ENCODE peak calls at places on chromosome 20, in four cellular contexts. F is AG09319, B is hepatocyte, V is cardiac muscle cell. Y is an unnamed sample.
A peak's percentile ranks its signal among the peaks of the same experiment; 100 is the strongest.

GRCh38 chr20:49859807-49860206 is 47.2 kb downstream of the SLC9A8 start:
- DNase-seq in F (no peak), B (no peak), V (no peak), Y (peak; percentile 26)

GRCh38 chr20:59039233-59039632 is 3.4 kb downstream of the PRELID3B start:
- DNase-seq in B (no peak), F (no peak), V (no peak), Y (no peak)

GRCh38 chr20:57996936-57997629 is 231.4 kb downstream of the ANKRD60 start:
- DNase-seq in B (no peak), V (no peak), F (no peak), Y (peak; percentile 51)

GRCh38 chr20:21509597-21510331 is 4.1 kb downstream of the NKX2-2 start:
- DNase-seq in B (no peak), V (no peak), F (no peak), Y (no peak)

GRCh38 chr20:39886650-39887190 is 802.3 kb downstream of the MAFB start:
- DNase-seq in F (no peak), V (no peak), B (no peak), Y (no peak)

GRCh38 chr20:14724465-14724864 is 387.1 kb upstream of the FLRT3 start:
- DNase-seq in B (no peak), V (no peak), F (no peak), Y (no peak)

GRCh38 chr20:12083269-12083668 is 165.6 kb downstream of the BTBD3 start:
- DNase-seq in F (no peak), V (no peak), B (no peak), Y (no peak)

GRCh38 chr20:41686961-41687360 is 68.8 kb upstream of the CHD6 start:
- DNase-seq in F (no peak), V (no peak), B (no peak), Y (no peak)

GRCh38 chr20:61953789-61954125 is 111.9 kb downstream of the TAF4 start:
- DNase-seq in V (no peak), F (no peak), B (no peak), Y (no peak)

GRCh38 chr20:25316506-25317190 is 68.8 kb downstream of the PYGB start:
- DNase-seq in F (no peak), V (no peak), B (no peak), Y (no peak)

GRCh38 chr20:48832423-48832735 is 4.6 kb upstream of the PREX1 start:
- DNase-seq in F (no peak), B (no peak), V (no peak), Y (no peak)

GRCh38 chr20:57243480-57244220 is 22.8 kb downstream of the BMP7 start:
- DNase-seq in B (no peak), V (no peak), F (no peak), Y (peak; percentile 14)

GRCh38 chr20:56179051-56179450 is 69.5 kb upstream of the MC3R start:
- DNase-seq in F (no peak), V (no peak), B (no peak), Y (no peak)

GRCh38 chr20:24950836-24951525 is 1.9 kb downstream of the CST7 start:
- DNase-seq in B (no peak), V (no peak), F (no peak), Y (no peak)

GRCh38 chr20:47956261-47956995 is 171.1 kb upstream of the SULF2 start:
- DNase-seq in V (no peak), F (no peak), B (no peak), Y (no peak)

GRCh38 chr20:63682384-63683139 is 13.9 kb upstream of the TNFRSF6B start:
- DNase-seq in F (peak; percentile 91), B (peak; percentile 81), V (no peak), Y (peak; percentile 99)

GRCh38 chr20:11453430-11453829 is 464.3 kb upstream of the BTBD3 start:
- DNase-seq in F (no peak), V (no peak), B (no peak), Y (peak; percentile 72)

GRCh38 chr20:5153612-5154542 is 27.1 kb downstream of the CDS2 start:
- DNase-seq in B (no peak), F (no peak), V (no peak), Y (peak; percentile 34)

GRCh38 chr20:33826270-33826897 is 15.2 kb downstream of the CHMP4B start:
- DNase-seq in V (no peak), F (no peak), B (peak; percentile 61), Y (peak; percentile 5)

GRCh38 chr20:59923514-59923913 is 9.9 kb downstream of the SYCP2 start:
- DNase-seq in B (no peak), V (no peak), F (no peak), Y (no peak)

GRCh38 chr20:59047938-59048680 is 5.5 kb upstream of the PRELID3B start:
- DNase-seq in B (peak; percentile 85), V (no peak), F (no peak), Y (no peak)

GRCh38 chr20:23139524-23139923 is 53.4 kb upstream of the CD93 start:
- DNase-seq in B (no peak), F (no peak), V (no peak), Y (peak; percentile 92)

GRCh38 chr20:4016349-4017050 is 1.1 kb upstream of the RNF24 start:
- DNase-seq in V (no peak), F (no peak), B (no peak), Y (no peak)

GRCh38 chr20:4011226-4011975 is 4.0 kb downstream of the RNF24 start:
- DNase-seq in V (no peak), F (no peak), B (no peak), Y (no peak)

GRCh38 chr20:4013041-4013440 is 2.3 kb downstream of the RNF24 start:
- DNase-seq in V (no peak), B (no peak), F (no peak), Y (no peak)

GRCh38 chr20:4012631-4013030 is 2.7 kb downstream of the RNF24 start:
- DNase-seq in V (no peak), F (peak; percentile 81), B (no peak), Y (peak; percentile 40)

DNA sequence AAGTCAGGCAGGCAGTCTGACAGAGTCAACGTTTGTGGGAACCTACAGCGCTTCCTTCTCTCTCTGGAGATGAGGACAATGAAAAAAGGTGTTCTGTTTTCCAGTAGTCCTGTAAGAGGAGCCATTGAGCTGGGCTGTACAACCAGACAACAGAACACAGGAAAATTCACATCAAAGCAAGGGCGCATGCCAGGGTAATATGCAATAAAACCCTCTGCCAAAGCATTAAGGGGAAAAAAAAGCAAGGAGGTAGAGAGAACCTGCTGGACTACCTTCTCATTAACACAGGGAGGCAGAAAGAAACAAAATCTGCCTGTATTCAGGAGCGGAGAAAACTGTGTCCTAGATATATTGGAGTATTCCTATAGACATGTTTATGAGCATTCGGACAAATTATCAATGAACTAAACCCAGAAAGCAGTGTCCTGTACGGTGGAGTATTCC is 1.3 kb downstream of the RNF24 start:
- DNase-seq in F (peak; percentile 59), B (peak; percentile 82), V (peak; percentile 64), Y (peak; percentile 89)
- TF ChIP-seq CTCF in F (peak; percentile 74), B (peak; percentile 65), V (peak; percentile 71), Y (peak; percentile 79)

GRCh38 chr20:43750774-43751166 is 24.0 kb upstream of the GTSF1L start:
- DNase-seq in B (no peak), V (no peak), F (no peak), Y (no peak)
- TF ChIP-seq CTCF in B (no peak), V (no peak), F (no peak), Y (no peak)

DNA sequence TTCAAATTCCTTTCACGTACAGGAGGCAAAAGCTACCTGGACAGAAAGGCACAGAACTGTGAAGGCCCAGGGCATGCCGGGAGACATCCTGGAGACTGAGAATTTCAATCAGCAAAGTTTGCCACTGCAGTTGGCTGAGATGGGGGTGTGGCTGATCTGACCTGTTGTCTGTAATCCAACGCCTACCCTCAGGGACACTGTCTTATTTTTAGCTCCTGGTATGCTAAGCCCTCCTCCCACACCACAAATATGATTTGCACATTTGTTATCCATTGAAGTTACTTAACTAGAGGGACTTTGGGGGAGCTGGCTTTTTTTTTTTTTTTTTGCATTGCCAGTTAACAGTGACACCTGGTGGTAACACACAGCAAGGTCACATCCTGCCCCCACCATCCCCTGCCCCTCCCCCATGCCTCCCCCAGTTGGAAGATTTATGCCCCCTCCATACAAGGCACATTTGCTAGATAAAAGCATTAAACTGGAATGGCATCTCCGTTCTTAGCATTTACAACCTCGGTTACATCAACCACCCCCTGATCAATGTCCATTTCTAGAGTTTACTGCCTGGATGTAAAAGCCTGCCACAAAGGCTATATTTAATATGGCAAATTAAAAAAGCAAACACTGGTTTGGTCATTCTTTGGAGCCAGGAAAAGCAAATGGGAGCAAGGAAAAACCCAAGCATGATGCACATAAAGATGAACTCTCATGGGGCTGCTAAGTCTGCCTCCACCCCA is 40.3 kb downstream of the TTI1 start:
- DNase-seq in F (peak; percentile 90), B (peak; percentile 69), V (peak; percentile 92), Y (peak; percentile 86)
- TF ChIP-seq CTCF in F (peak; percentile 49), B (peak; percentile 71), V (peak; percentile 48), Y (peak; percentile 79)

GRCh38 chr20:46519678-46520077 is 6.3 kb upstream of the ZNF334 start:
- DNase-seq in B (no peak), V (no peak), F (no peak), Y (no peak)
- TF ChIP-seq CTCF in B (no peak), V (no peak), F (no peak), Y (no peak)

GRCh38 chr20:52193133-52193532 is 1.6 kb upstream of the ZFP64 start:
- DNase-seq in F (no peak), V (peak; percentile 19), B (no peak), Y (no peak)

GRCh38 chr20:52191436-52192295 is at the start of gene ZFP64:
- DNase-seq in V (peak; percentile 80), F (peak; percentile 41), B (peak; percentile 87), Y (peak; percentile 80)

GRCh38 chr20:52192296-52193007 is 873 bp upstream of the ZFP64 start:
- DNase-seq in B (no peak), V (peak; percentile 49), F (no peak), Y (peak; percentile 53)

GRCh38 chr20:52190437-52191131 is 995 bp downstream of the ZFP64 start:
- DNase-seq in F (no peak), B (peak; percentile 46), V (peak; percentile 62), Y (peak; percentile 63)

GRCh38 chr20:52191132-52191435 is 495 bp downstream of the ZFP64 start:
- DNase-seq in V (no peak), B (no peak), F (no peak), Y (peak; percentile 56)
- TF ChIP-seq CTCF in V (no peak), B (no peak), F (no peak), Y (no peak)

GRCh38 chr20:44908987-44909871 is 631 bp upstream of the PABPC1L start:
- DNase-seq in F (no peak), V (no peak), B (no peak), Y (no peak)

GRCh38 chr20:44909872-44910689 is at the start of gene PABPC1L:
- DNase-seq in B (peak; percentile 87), F (no peak), V (peak; percentile 86), Y (peak; percentile 77)

GRCh38 chr20:44910690-44911262 is 916 bp downstream of the PABPC1L start:
- DNase-seq in F (no peak), B (no peak), V (no peak), Y (peak; percentile 9)

GRCh38 chr20:44912189-44912588 is 2.3 kb downstream of the PABPC1L start:
- DNase-seq in V (no peak), B (no peak), F (no peak), Y (no peak)

DNA sequence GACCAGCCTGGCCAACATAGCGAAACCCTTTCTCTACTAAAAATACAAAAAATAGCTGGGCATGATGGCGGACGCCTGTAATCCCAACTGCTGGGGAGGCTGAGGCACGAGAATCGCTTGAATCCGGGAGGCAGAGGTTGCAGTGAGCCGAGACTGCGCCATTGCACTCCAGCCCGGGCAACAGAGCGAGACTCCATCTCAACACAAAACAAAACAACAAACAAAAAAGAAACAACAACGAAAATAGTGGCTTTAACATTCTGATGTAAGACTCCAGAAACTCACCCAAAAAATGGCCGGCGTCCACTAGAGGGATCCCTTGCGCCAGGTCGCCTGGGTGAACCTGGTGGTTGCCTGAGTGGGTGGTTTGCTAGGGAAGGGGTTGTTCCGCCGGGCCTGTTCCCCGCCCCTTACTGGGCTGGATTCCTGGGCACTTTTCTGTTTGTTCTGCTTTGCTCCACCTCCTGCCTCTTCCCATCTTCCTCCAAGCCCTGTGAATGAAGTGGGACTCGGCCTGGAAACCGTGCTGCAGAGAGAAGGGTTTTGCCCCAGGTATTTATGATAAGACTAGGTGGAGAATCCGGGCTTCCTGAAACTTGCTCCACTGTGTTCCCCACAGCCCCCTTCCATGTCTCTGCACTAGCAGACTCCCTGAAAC is 1.5 kb downstream of the PABPC1L start:
- DNase-seq in F (no peak), V (peak; percentile 71), B (peak; percentile 83), Y (peak; percentile 78)
- TF ChIP-seq CTCF in F (peak; percentile 26), V (peak; percentile 54), B (peak; percentile 54), Y (peak; percentile 28)

Y was measured in MCF 10A.